ENCODE peak calls at places on chromosomes 3 and 15, in six cellular contexts. I is PC-3, E is A549, X is small intestine, J is kidney, U is A673. P is an unnamed sample.

GRCh38 chr3:152350139-152350538 is 81.4 kb downstream of the MBNL1 start:
- DNase-seq in I (peak; percentile 80), E (no peak), X (no peak), J (no peak), U (peak; percentile 57), P (no peak)

GRCh38 chr3:36679384-36680200 is 84.8 kb downstream of the DCLK3 start:
- DNase-seq in I (peak; percentile 82), E (peak; percentile 18), X (no peak), J (no peak), U (peak; percentile 46), P (no peak)

GRCh38 chr3:174215426-174215825 is 643.7 kb upstream of the NAALADL2 start:
- DNase-seq in I (peak; percentile 9), E (no peak), X (no peak), J (no peak), U (no peak), P (no peak)

GRCh38 chr15:41104234-41104633 is 11.8 kb downstream of the INO80 start:
- DNase-seq in I (peak; percentile 78), E (no peak), X (peak; percentile 32), J (no peak), U (peak; percentile 13), P (no peak)

GRCh38 chr15:85649372-85649771 is 145.4 kb downstream of the KLHL25 start:
- DNase-seq in I (no peak), E (no peak), X (no peak), J (no peak), U (peak; percentile 12), P (no peak)

GRCh38 chr3:188890572-188891270 is 281.1 kb upstream of the TPRG1 start:
- DNase-seq in I (peak; percentile 19), E (no peak), X (no peak), J (no peak), U (peak; percentile 29), P (no peak)

GRCh38 chr3:138049157-138049919 is 39.4 kb downstream of the CLDN18 start:
- DNase-seq in I (no peak), E (no peak), X (no peak), J (no peak), U (peak; percentile 5), P (no peak)

GRCh38 chr15:101539492-101539891 is 50.0 kb upstream of the PCSK6 start:
- DNase-seq in I (no peak), E (no peak), X (no peak), J (no peak), U (no peak), P (no peak)

GRCh38 chr15:100341662-100342560 is at the start of gene ADAMTS17:
- DNase-seq in I (peak; percentile 95), E (peak; percentile 94), X (peak; percentile 98), J (peak; percentile 98), U (peak; percentile 90), P (peak; percentile 97)

GRCh38 chr3:177150970-177151627 is 46.2 kb downstream of the TBL1XR1 start:
- DNase-seq in I (peak; percentile 92), E (no peak), X (peak; percentile 64), J (no peak), U (peak; percentile 76), P (no peak)

GRCh38 chr3:83065861-83066260 is 1304.4 kb upstream of the GBE1 start:
- DNase-seq in I (peak; percentile 53), E (no peak), X (no peak), J (no peak), U (no peak), P (no peak)

GRCh38 chr15:98904466-98905048 is 103.0 kb downstream of the PGPEP1L start:
- DNase-seq in I (peak; percentile 60), E (peak; percentile 89), X (no peak), J (no peak), U (peak; percentile 73), P (no peak)

GRCh38 chr15:63599401-63600000 is 2.3 kb downstream of the FBXL22 start:
- DNase-seq in I (peak; percentile 69), E (peak; percentile 74), X (peak; percentile 79), J (peak; percentile 91), U (peak; percentile 68), P (peak; percentile 70)
- H3K4me3 ChIP-seq in I (peak overlapping the region; percentile 83), E (peak overlapping the region; percentile 83), X (no peak overlapping the region), J (peak overlapping the region; percentile 77), U (peak overlapping the region; percentile 77), P (peak overlapping the region; percentile 79)

DNA sequence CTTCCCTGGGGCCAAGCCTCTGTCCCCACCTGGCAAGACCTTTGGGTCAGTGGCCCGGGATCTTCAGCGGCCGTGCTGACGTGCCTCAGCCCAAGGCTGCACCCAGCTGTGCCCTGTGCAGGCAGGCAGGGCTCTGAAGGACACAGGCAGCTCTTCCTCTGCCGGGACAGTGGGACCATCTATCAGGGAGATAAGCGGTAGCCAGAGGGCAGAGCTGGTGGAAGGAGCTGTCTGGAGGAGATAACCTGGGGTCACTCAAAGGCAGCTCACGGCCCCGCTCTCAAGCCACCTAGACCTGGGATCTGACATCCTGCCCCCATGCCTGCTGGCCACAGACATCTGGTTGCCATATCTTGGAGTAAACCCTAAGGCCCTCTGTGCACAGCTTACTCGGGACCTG is 27.3 kb downstream of the DUSP7 start:
- DNase-seq in I (no peak), E (no peak), X (no peak), J (no peak), U (no peak), P (no peak)
- H3K4me1 ChIP-seq in I (no peaks in the 10 kb centered on the region), E (no peaks in the 10 kb centered on the region), X (no peaks in the 10 kb centered on the region), J (peaks cover 6% of the 10 kb centered on the region), U (no peaks in the 10 kb centered on the region), P (peaks cover 17% of the 10 kb centered on the region)

GRCh38 chr3:53329933-53330332 is 17.4 kb downstream of the DCP1A start:
- DNase-seq in I (no peak), E (no peak), X (no peak), J (no peak), U (no peak), P (no peak)
- H3K4me3 ChIP-seq in I (no peak overlapping the region), E (no peak overlapping the region), X (no peak overlapping the region), J (no peak overlapping the region), U (no peak overlapping the region), P (no peak overlapping the region)

DNA sequence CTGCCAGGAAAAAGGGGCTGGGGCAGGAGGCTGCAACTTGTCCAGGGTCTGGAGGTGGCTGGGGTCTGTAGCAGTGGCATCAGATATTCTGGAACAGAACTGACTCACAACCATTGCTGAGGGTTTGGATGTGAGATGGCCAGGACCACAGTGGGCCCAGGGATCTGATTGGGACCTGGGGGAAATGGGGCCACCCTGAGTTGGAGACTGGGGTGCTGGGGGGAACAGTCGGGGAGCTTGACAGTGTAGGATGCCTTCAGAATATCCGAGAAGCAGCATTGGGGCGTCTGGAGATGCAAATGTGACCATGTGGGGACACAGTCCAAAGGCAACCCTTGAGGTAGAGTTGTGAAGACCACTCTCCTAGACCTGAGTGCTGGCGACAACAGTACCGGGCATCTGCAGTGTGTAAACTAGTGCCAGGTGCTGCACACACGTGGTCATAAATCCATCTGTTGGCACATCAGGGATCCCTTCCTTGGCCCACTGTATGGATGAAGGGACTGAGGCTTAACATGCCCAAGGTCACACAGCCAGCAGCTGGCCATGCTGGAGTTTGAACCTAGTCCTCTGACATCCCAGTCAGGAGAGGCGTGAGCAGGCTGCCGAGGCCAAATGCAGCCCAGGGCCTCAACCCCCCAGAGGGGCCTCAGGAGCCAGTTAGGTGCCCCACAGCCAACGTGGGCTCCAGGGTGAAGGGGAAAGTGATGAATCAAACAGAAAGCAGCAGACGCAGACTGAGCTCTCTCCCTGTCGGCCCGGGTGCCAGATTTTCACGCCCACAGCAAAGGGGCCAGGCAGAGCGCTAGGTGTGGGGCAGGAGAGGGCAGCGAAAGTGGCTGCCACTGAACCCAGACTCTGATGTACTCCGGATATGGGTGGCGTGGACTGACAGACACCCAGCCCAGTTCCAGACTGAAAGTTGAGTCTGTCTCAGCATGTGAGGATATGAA is 18.8 kb downstream of the HEMK1 start:
- DNase-seq in I (no peak), E (no peak), X (no peak), J (no peak), U (no peak), P (no peak)
- H3K4me1 ChIP-seq in I (peaks cover 2% of the 10 kb centered on the region), E (peaks cover 14% of the 10 kb centered on the region), X (peaks cover 3% of the 10 kb centered on the region), J (peaks cover 14% of the 10 kb centered on the region), U (no peaks in the 10 kb centered on the region), P (no peaks in the 10 kb centered on the region)

DNA sequence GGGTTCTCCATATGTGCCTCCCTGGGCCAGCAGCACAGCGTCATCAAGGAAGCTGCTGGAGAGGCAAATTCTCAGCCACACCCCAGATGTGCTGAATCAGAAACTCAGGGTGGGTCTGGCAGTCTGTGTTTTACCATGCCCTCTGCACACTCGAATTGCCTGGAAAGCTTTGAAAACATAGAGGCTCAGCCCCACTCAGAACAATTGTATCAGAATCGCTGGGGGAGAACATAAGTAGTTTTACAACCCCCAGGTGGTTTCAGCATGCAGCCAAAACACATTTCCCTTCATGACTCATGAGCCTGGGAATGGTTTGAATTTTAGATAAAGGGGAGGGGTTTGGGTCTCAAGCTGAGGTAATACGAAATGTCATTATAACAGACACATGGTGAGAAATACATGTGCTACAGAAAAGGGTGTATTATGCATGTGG is 9.6 kb downstream of the TGM4 start:
- DNase-seq in I (peak; percentile 99), E (peak; percentile 38), X (no peak), J (no peak), U (peak; percentile 85), P (no peak)
- H3K4me3 ChIP-seq in I (peak overlapping the region; percentile 2), E (no peak overlapping the region), X (no peak overlapping the region), J (no peak overlapping the region), U (no peak overlapping the region), P (no peak overlapping the region)

GRCh38 chr15:66588537-66588936 is 22.7 kb upstream of the LCTL start:
- DNase-seq in I (no peak), E (no peak), X (no peak), J (peak; percentile 38), U (no peak), P (no peak)
- H3K4me1 ChIP-seq in I (no peaks in the 10 kb centered on the region), E (no peaks in the 10 kb centered on the region), X (no peaks in the 10 kb centered on the region), J (peaks cover 2% of the 10 kb centered on the region), U (no peaks in the 10 kb centered on the region), P (no peaks in the 10 kb centered on the region)